ENCODE peak calls at places on chromosome X, in five cellular contexts. Q is glutamatergic neuron, X is astrocyte of the spinal cord, F is HCT116, B is mammary epithelial cell. K is an unnamed sample.

GRCh38 chrX:24662344-24662743 is 15.2 kb upstream of the PCYT1B start:
- DNase-seq in Q (no peak), X (no peak), F (no peak), B (no peak), K (no peak)

GRCh38 chrX:97995834-97996233 is 1112.1 kb downstream of the RPA4 start:
- DNase-seq in Q (no peak), X (no peak), F (no peak), B (no peak), K (no peak)

GRCh38 chrX:65480960-65481359 is 53.6 kb downstream of the LAS1L start:
- DNase-seq in Q (no peak), X (no peak), F (no peak), B (no peak), K (no peak)

GRCh38 chrX:23269923-23270322 is 64.7 kb upstream of the PTCHD1 start:
- DNase-seq in Q (no peak), X (no peak), F (no peak), B (no peak), K (no peak)

GRCh38 chrX:105567046-105567445 is 255.3 kb upstream of the NRK start:
- DNase-seq in Q (no peak), X (no peak), F (no peak), B (no peak), K (no peak)

GRCh38 chrX:11759461-11760311 is 1.6 kb downstream of the MSL3 start:
- DNase-seq in Q (peak; percentile 63), X (peak; percentile 91), F (peak; percentile 70), B (peak; percentile 90), K (peak; percentile 61)

GRCh38 chrX:45714864-45715263 is 514.2 kb upstream of the DIPK2B start:
- DNase-seq in Q (no peak), X (peak; percentile 65), F (peak; percentile 82), B (peak; percentile 64), K (no peak)

GRCh38 chrX:72247206-72247944 is 8.5 kb upstream of the ERCC6L start:
- DNase-seq in Q (no peak), X (no peak), F (no peak), B (no peak), K (no peak)

GRCh38 chrX:23118890-23119527 is 119.2 kb downstream of the DDX53 start:
- DNase-seq in Q (no peak), X (peak; percentile 22), F (no peak), B (no peak), K (no peak)

GRCh38 chrX:68112321-68112720 is 321.0 kb downstream of the OPHN1 start:
- DNase-seq in Q (no peak), X (peak; percentile 67), F (no peak), B (peak; percentile 67), K (no peak)

GRCh38 chrX:46279214-46279924 is 265.9 kb downstream of the ZNF674 start:
- DNase-seq in Q (no peak), X (no peak), F (no peak), B (peak; percentile 14), K (no peak)

GRCh38 chrX:8679572-8679971 is 52.4 kb downstream of the ANOS1 start:
- DNase-seq in Q (no peak), X (no peak), F (no peak), B (no peak), K (no peak)

GRCh38 chrX:64975491-64975890 is 759 bp downstream of the ZC4H2 start:
- DNase-seq in Q (peak; percentile 72), X (peak; percentile 15), F (no peak), B (peak; percentile 28), K (peak; percentile 27)

GRCh38 chrX:152600853-152601635 is 36.7 kb upstream of the GABRQ start:
- DNase-seq in Q (peak; percentile 54), X (no peak), F (no peak), B (no peak), K (peak; percentile 4)

GRCh38 chrX:45667666-45668065 is 467.0 kb upstream of the DIPK2B start:
- DNase-seq in Q (no peak), X (peak; percentile 31), F (peak; percentile 35), B (peak; percentile 8), K (no peak)

GRCh38 chrX:70049406-70049805 is 332 bp downstream of the AWAT2 start:
- DNase-seq in Q (no peak), X (no peak), F (no peak), B (no peak), K (no peak)

GRCh38 chrX:148133099-148133725 is 152.1 kb downstream of the FMR1NB start:
- DNase-seq in Q (no peak), X (peak; percentile 6), F (no peak), B (peak; percentile 1), K (no peak)

GRCh38 chrX:19626230-19626629 is 110.9 kb upstream of the MAP3K15 start:
- DNase-seq in Q (no peak), X (no peak), F (no peak), B (no peak), K (no peak)

GRCh38 chrX:42119076-42119475 is 195.7 kb upstream of the CASK start:
- DNase-seq in Q (no peak), X (peak; percentile 67), F (peak; percentile 42), B (peak; percentile 96), K (no peak)

GRCh38 chrX:71053217-71053621 is 14.9 kb downstream of the SNX12 start:
- DNase-seq in Q (peak; percentile 54), X (peak; percentile 19), F (no peak), B (no peak), K (peak; percentile 33)

GRCh38 chrX:115449742-115450141 is 111.2 kb upstream of the PLS3 start:
- DNase-seq in Q (no peak), X (peak; percentile 43), F (no peak), B (no peak), K (no peak)

GRCh38 chrX:24902808-24903207 is 113.0 kb downstream of the ARX start:
- DNase-seq in Q (no peak), X (peak; percentile 71), F (no peak), B (no peak), K (no peak)

GRCh38 chrX:23981711-23982110 is 45.3 kb downstream of the KLHL15 start:
- DNase-seq in Q (no peak), X (no peak), F (no peak), B (no peak), K (no peak)

GRCh38 chrX:140092121-140092520 is 126.8 kb upstream of the CXorf66 start:
- DNase-seq in Q (no peak), X (no peak), F (no peak), B (no peak), K (no peak)

GRCh38 chrX:39652336-39652735 is 445.4 kb downstream of the BCOR start:
- DNase-seq in Q (no peak), X (no peak), F (peak; percentile 6), B (no peak), K (peak; percentile 10)

GRCh38 chrX:115642304-115642703 is 81.3 kb downstream of the PLS3 start:
- DNase-seq in Q (no peak), X (no peak), F (no peak), B (no peak), K (peak; percentile 3)

GRCh38 chrX:105460366-105460765 is 239.9 kb upstream of the TEX13A start:
- DNase-seq in Q (no peak), X (peak; percentile 68), F (no peak), B (peak; percentile 67), K (no peak)

GRCh38 chrX:115459883-115460564 is 101.0 kb upstream of the PLS3 start:
- DNase-seq in Q (no peak), X (no peak), F (no peak), B (no peak), K (no peak)

GRCh38 chrX:16882188-16882587 is 12.0 kb upstream of the RBBP7 start:
- DNase-seq in Q (no peak), X (peak; percentile 19), F (no peak), B (peak; percentile 20), K (no peak)

DNA sequence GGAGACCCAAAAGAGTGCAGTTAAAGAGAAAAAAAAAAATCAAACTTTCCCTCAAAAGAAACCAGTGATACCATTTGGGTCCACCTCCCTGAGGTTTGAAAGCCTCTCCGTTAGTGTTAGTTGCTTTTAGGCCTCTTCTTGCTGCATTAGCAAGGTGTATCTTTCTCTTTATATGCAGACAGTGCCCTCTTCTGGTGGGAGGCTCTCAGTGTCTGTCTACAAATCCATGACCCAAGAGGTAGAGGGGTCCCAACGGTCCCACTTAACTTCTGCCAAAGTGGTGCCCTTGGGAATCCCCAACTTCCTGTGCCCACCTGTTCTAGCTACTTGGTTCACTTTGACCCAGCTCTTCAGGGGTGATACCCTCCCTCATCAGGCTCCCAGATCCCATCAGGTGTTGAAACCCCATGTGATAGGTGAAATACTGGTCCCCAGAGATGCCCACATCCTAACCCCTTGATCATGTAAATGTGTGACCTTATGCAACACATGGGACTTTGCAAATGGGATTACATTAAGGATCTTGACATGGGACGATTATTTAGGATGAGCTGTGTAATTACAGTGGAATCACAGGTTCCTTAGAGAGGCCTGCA is 63.7 kb upstream of the CD99 start:
- DNase-seq in Q (peak; percentile 61), X (peak; percentile 34), F (peak; percentile 44), B (peak; percentile 16), K (no peak)
- TF ChIP-seq CTCF in Q (peak; percentile 69), X (peak; percentile 68), F (no peak), B (peak; percentile 52), K (peak; percentile 29)

DNA sequence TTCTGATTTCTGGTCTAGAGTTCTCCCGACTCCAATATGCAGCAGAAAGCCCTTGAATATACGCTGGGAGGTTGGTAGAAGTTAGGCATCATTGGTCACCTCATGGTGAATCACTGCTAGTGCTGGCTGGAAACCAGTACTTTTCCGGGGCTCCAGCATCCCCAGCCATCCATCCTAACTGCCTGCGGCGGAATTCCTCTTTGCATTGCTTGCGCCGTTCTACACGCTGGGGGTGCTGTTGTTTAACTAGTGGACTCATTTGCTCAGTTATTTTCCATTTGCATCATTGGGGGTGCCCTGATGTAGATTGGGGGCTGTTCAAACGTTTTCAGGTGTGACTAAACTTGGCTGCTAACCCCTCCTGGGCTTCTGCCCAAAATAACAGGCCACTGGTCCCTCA is 23.3 kb upstream of the GPR50 start:
- DNase-seq in Q (peak; percentile 27), X (peak; percentile 24), F (no peak), B (peak; percentile 55), K (peak; percentile 5)
- TF ChIP-seq CTCF in Q (no peak), X (peak; percentile 43), F (no peak), B (peak; percentile 23), K (no peak)

DNA sequence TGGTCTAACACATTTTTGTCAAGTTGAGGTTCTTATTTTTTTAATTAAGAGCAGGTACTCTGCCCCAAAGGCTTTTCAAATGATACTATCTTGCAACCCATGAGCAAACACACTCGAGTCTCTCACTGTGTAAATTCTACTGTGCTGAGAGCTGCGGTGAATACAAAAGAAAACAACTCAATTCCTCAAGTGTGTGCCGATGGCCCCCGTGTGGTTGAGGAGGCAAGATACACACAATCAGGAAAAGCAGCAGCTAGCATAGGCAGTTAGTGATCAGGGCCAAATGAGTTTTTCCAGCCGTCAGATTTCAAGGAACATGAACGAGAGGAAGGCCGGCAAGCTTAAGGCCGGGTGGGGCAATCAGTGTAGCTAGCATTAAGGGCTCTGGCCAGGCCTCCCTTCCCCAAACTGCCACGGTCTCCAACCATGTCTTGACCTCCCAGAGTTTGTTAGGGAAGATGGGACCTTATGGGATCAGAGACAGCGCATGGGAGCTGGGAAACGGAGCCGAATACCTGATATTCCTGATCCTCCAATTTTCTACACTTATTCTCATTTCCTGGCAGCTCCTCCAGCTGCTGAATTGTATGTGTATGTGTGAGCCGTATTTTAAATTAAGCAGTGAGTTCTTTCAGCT is 59.7 kb downstream of the RTL9 start:
- DNase-seq in Q (peak; percentile 24), X (peak; percentile 71), F (no peak), B (no peak), K (peak; percentile 10)
- TF ChIP-seq CTCF in Q (peak; percentile 38), X (peak; percentile 61), F (peak; percentile 31), B (peak; percentile 48), K (peak; percentile 26)

DNA sequence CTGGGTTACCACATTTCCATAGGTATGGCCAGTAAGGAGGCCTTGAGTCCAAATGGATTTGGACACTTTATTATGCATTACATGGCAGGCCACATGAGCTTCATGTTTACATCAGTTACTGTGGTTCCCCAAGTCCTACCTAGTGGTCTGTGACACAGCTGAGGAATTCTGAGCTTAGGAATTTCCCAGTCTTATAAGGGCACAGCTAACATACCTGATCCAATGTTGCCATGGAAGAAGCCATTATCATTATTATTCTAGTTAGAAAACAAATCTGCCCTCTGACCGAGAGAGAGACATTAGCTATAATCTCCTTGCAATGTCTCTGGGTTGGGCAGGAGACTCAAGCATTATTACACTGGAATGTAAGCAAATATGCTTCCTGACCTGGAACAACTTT is 174.4 kb upstream of the NUDT10 start:
- DNase-seq in Q (no peak), X (no peak), F (no peak), B (no peak), K (no peak)
- TF ChIP-seq CTCF in Q (no peak), X (no peak), F (no peak), B (no peak), K (no peak)

K was measured in endothelial cell.